ENCODE peak calls at places on chromosomes 1 and 21, in eight cellular contexts. Y is tibial nerve; K is dorsolateral prefrontal cortex; A is HL-60; L is pancreas; V is naive thymus-derived CD4-positive, alpha-beta T cell; N is SJSA1; E is CD8-positive, alpha-beta memory T cell. S is an unnamed sample.

GRCh38 chr1:40836283-40836682 is 25.9 kb downstream of the CITED4 start:
- DNase-seq in E (no peak), A (no peak), L (no peak), V (no peak), Y (no peak), N (no peak), K (no peak), S (no peak)

GRCh38 chr1:154863702-154864174 is 6.3 kb downstream of the KCNN3 start:
- DNase-seq in L (no peak), K (no peak), A (peak), V (no peak), Y (no peak), E (no peak), N (peak), S (no peak)

GRCh38 chr1:170262540-170262939 is 116.8 kb downstream of the NTMT2 start:
- DNase-seq in E (no peak), Y (no peak), V (no peak), L (no peak), K (no peak), A (no peak), N (no peak), S (no peak)

GRCh38 chr1:92476071-92476607 is 10.6 kb downstream of the GFI1 start:
- DNase-seq in N (no peak), K (no peak), E (peak), L (no peak), Y (no peak), A (peak), V (peak), S (no peak)

GRCh38 chr1:67732750-67733151 is 47.8 kb downstream of the GADD45A start:
- DNase-seq in Y (no peak), A (peak), E (no peak), L (no peak), N (no peak), V (no peak), K (no peak), S (no peak)

GRCh38 chr1:43774359-43774758 is 67.0 kb downstream of the ST3GAL3 start:
- DNase-seq in N (no peak), A (no peak), L (no peak), K (no peak), V (no peak), Y (no peak), E (no peak), S (no peak)

GRCh38 chr1:46719689-46720088 is 775 bp upstream of the EFCAB14 start:
- DNase-seq in A (no peak), L (no peak), E (no peak), N (no peak), V (no peak), K (no peak), Y (no peak), S (peak)

GRCh38 chr1:20552728-20553571 is 577 bp downstream of the FAM43B start:
- DNase-seq in N (no peak), Y (no peak), E (no peak), L (no peak), V (no peak), A (no peak), K (no peak), S (no peak)

GRCh38 chr21:33414926-33415325 is 11.7 kb downstream of the IFNGR2 start:
- DNase-seq in Y (no peak), E (no peak), N (no peak), A (no peak), V (no peak), L (no peak), K (no peak), S (no peak)

GRCh38 chr1:212158912-212159796 is 123.6 kb downstream of the DTL start:
- DNase-seq in L (no peak), V (peak), E (peak), A (no peak), K (no peak), Y (no peak), N (no peak), S (no peak)

GRCh38 chr1:224065455-224065854 is 48.5 kb upstream of the FBXO28 start:
- DNase-seq in N (no peak), L (no peak), Y (no peak), A (no peak), V (peak), K (no peak), E (no peak), S (no peak)

GRCh38 chr21:42163511-42163863 is 55.5 kb upstream of the ABCG1 start:
- DNase-seq in E (no peak), N (peak), L (peak), V (no peak), Y (no peak), A (no peak), K (no peak), S (no peak)

GRCh38 chr21:33514234-33514633 is 22.7 kb upstream of the DNAJC28 start:
- DNase-seq in K (no peak), Y (no peak), E (no peak), A (no peak), N (no peak), L (no peak), V (no peak), S (no peak)

GRCh38 chr1:18879221-18879790 is 19.8 kb upstream of the TAS1R2 start:
- DNase-seq in N (no peak), V (no peak), E (no peak), Y (no peak), K (no peak), L (no peak), A (no peak), S (no peak)

GRCh38 chr21:31911138-31911907 is 38.5 kb downstream of the HUNK start:
- DNase-seq in N (peak), V (no peak), A (no peak), K (no peak), L (no peak), Y (no peak), E (no peak), S (no peak)

GRCh38 chr1:34900775-34901502 is 28.5 kb downstream of the DLGAP3 start:
- DNase-seq in E (no peak), K (no peak), V (no peak), L (no peak), N (no peak), Y (no peak), A (no peak), S (no peak)

GRCh38 chr1:56644064-56644940 is 812 bp upstream of the PRKAA2 start:
- DNase-seq in V (no peak), N (no peak), E (no peak), Y (no peak), L (no peak), K (no peak), A (no peak), S (no peak)

GRCh38 chr1:79100385-79100784 is 93.9 kb upstream of the ADGRL4 start:
- DNase-seq in K (no peak), Y (no peak), V (no peak), E (no peak), N (peak), A (no peak), L (no peak), S (no peak)

GRCh38 chr1:41878495-41878894 is 40.2 kb downstream of the HIVEP3 start:
- DNase-seq in A (no peak), E (no peak), L (no peak), K (no peak), N (no peak), Y (no peak), V (no peak), S (no peak)

GRCh38 chr1:54998677-54999076 is at the start of gene BSND:
- DNase-seq in N (no peak), L (no peak), A (no peak), V (no peak), E (no peak), K (no peak), Y (no peak), S (no peak)

GRCh38 chr1:184755226-184756065 is 788 bp upstream of the EDEM3 start:
- DNase-seq in N (no peak), A (peak), L (no peak), V (no peak), Y (peak), E (no peak), K (no peak), S (no peak)

GRCh38 chr1:20080441-20081330 is 10.7 kb downstream of the PLA2G5 start:
- DNase-seq in A (peak), K (no peak), E (no peak), N (no peak), L (no peak), V (no peak), Y (no peak), S (no peak)

GRCh38 chr1:15696956-15697521 is 12.9 kb downstream of the PLEKHM2 start:
- DNase-seq in E (peak), N (no peak), L (no peak), Y (no peak), V (peak), A (peak), K (no peak), S (no peak)

GRCh38 chr1:181179980-181180964 is 91.8 kb downstream of the IER5 start:
- DNase-seq in K (peak), Y (peak), E (peak), V (peak), N (peak), A (peak), L (no peak), S (no peak)

GRCh38 chr21:33401617-33401967 is 1.6 kb upstream of the IFNGR2 start:
- DNase-seq in N (no peak), L (no peak), E (no peak), A (peak), Y (no peak), K (no peak), V (no peak), S (no peak)

GRCh38 chr1:41618066-41618825 is 133.8 kb upstream of the EDN2 start:
- DNase-seq in V (no peak), A (peak), N (no peak), L (peak), Y (peak), K (peak), E (no peak), S (peak)

GRCh38 chr1:169484683-169485426 is 889 bp downstream of the SLC19A2 start:
- DNase-seq in V (peak), A (peak), L (no peak), Y (peak), E (peak), K (no peak), N (no peak), S (peak)

GRCh38 chr1:223008808-223009207 is 134.2 kb downstream of the TLR5 start:
- DNase-seq in E (no peak), N (no peak), L (no peak), A (no peak), Y (no peak), V (no peak), K (no peak), S (no peak)
- H3K27ac ChIP-seq in E (no peak), N (no peak), L (no peak), A (no peak), Y (no peak), V (no peak), K (no peak), S (no peak)

GRCh38 chr1:161115132-161115711 is 2.6 kb downstream of the PFDN2 start:
- DNase-seq in E (no peak), Y (no peak), N (peak), A (peak), K (no peak), L (no peak), V (no peak), S (no peak)
- H3K4me3 ChIP-seq in E (no peak), Y (no peak), N (no peak), A (no peak), K (no peak), L (no peak), V (no peak), S (no peak)

DNA sequence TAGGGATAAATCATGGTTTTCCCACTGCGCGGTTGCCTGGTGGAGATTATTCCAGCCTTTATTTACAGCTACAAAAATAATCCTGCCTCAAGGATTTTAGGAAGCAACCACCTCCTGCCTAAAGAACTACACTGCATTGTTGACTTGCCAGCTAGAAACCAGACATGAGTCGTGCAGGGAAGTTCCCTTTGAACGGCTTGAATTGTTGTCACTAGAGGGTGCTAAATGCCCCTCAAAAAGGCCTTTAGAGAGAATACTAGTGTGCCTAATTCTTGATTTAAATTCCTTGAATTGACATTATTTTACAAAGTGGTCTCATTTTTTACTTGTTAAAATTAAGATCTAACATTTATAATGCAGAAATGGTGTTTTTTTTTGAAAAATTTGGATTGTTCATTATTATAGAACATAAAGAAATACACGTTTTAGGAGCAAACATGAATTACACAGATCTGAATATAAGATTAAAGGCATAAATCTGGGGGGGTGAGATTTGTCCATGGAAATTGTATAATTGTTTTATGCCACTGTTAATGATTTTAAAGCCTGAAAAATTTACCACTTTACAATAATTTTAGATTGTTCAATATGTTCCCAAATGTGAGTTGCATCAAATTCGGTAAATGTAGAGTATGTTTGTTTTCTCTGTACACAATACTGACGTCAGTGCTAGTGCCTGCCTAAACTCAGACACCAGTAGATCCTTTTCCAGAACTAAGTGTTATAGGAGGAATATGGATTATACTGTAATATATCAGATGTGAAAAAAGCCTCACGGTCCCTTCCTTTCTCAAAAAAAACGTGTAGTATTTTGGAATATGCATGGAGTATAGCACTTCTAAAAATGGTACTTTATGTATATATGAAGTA is 7.6 kb upstream of the ERG start:
- DNase-seq in V (peak), K (no peak), A (peak), E (no peak), Y (peak), L (no peak), N (peak), S (peak)
- H3K27ac ChIP-seq in V (no peak), K (no peak), A (peak), E (no peak), Y (no peak), L (no peak), N (no peak), S (no peak)

DNA sequence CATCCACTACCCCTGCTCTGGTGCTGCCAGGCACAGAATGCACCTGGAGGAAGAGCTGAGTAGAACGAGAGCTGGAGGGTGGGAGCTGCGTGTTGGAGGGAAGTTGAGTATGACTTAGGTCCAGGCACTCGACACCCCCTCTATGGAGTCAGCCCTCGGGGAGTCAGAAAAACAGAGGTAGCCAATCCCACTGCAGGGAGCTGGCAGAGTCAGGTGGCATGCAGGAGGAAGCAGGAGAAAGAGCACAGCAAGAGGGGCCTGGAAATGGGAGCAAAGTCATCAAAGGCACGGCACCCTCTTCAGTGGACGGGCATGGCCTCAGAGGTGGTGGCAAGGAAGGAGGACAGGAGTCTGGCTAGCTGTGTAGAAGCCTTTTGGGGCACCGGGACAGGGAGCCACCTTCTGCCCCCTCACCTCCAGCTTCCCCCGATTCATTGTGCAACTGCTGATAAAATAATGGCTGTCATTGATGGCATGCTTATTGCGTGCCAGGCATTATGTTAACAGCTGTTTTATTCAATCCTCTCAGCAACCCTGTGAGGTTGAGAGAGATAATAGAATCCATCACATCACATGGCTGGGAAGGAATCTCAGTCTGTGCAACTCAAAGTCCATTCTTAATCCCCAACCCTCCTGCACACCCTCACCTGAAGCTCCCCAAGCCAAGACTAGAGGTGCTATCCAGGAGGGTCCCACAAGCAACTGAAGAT is 42.0 kb downstream of the C1orf198 start:
- DNase-seq in Y (no peak), K (no peak), V (no peak), L (no peak), E (no peak), A (no peak), N (no peak), S (no peak)
- H3K4me3 ChIP-seq in Y (no peak), K (no peak), V (no peak), L (no peak), E (no peak), A (no peak), N (no peak), S (no peak)

DNA sequence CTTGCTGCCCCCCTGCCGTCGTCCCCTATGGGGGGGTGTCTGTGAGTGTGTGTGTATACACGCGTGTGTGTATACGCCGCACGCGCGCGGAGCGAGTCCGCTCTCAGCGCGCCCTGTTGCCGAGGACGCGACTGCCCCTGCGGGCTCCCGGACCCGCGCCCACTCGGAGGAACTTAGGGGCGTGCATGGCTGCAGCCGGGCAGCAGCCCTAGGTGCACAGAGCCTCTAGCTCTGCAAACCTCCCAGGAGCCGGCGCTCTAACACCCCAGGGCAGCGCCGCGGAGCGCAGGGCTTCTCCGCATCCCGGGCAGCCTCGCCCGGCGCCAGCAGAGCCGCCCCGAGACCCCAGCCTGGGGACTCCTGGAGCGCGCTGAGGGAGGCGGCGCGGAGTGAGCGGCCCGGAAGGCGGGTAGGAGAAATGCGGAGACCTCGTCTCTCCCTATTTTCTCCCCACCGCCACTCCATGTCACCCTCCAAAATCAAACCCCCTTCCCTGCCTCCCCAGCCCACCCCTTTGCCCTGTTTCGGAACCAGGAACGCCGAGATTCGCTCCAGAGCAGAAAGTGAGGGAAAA is 574 bp downstream of the ITPKB start:
- DNase-seq in Y (no peak), N (peak), E (peak), L (peak), K (no peak), V (no peak), A (peak), S (no peak)
- H3K27ac ChIP-seq in Y (peak), N (no peak), E (peak), L (peak), K (peak), V (peak), A (peak), S (peak)